ENCODE peak calls at places on chromosomes 2 and 18, in eight cellular contexts. One of them, this sample, is unnamed.

GRCh38 chr2:158489366-158490112 is 32.8 kb downstream of the PKP4 start:
- DNase-seq in SHP77: no peak
- DNase-seq in stimulated activated CD8-positive, alpha-beta memory T cell treated with anti-CD3 and anti-CD28 coated beads, Interleukin-15, amount 100 ng/mL, for 24 hours: no peak
- DNase-seq in lower lobe of right lung: no peak
- DNase-seq in globus pallidus: no peak
- DNase-seq in activated naive CD4-positive, alpha-beta T cell: no peak
- DNase-seq in NCI-H345: no peak
- DNase-seq in T-cell: no peak
- DNase-seq in this sample: no peak

GRCh38 chr2:120430957-120431356 is 85.0 kb downstream of the INHBB start:
- DNase-seq in stimulated activated CD8-positive, alpha-beta memory T cell treated with anti-CD3 and anti-CD28 coated beads, Interleukin-15, amount 100 ng/mL, for 24 hours: no peak
- DNase-seq in lower lobe of right lung: no peak
- DNase-seq in globus pallidus: no peak
- DNase-seq in NCI-H345: no peak
- DNase-seq in activated naive CD4-positive, alpha-beta T cell: no peak
- DNase-seq in T-cell: no peak
- DNase-seq in SHP77: no peak
- DNase-seq in this sample: no peak

GRCh38 chr2:82675186-82675585 is 1783.9 kb downstream of the SUCLG1 start:
- DNase-seq in activated naive CD4-positive, alpha-beta T cell: no peak
- DNase-seq in SHP77: no peak
- DNase-seq in T-cell: no peak
- DNase-seq in stimulated activated CD8-positive, alpha-beta memory T cell treated with anti-CD3 and anti-CD28 coated beads, Interleukin-15, amount 100 ng/mL, for 24 hours: no peak
- DNase-seq in NCI-H345: no peak
- DNase-seq in globus pallidus: no peak
- DNase-seq in lower lobe of right lung: no peak
- DNase-seq in this sample: no peak

GRCh38 chr2:88874063-88874657 is 182.7 kb downstream of the RPIA start:
- DNase-seq in stimulated activated CD8-positive, alpha-beta memory T cell treated with anti-CD3 and anti-CD28 coated beads, Interleukin-15, amount 100 ng/mL, for 24 hours: no peak
- DNase-seq in activated naive CD4-positive, alpha-beta T cell: peak
- DNase-seq in SHP77: peak
- DNase-seq in lower lobe of right lung: no peak
- DNase-seq in T-cell: no peak
- DNase-seq in NCI-H345: peak
- DNase-seq in globus pallidus: peak
- DNase-seq in this sample: peak

GRCh38 chr18:71942433-71942832 is 601.7 kb downstream of the CBLN2 start:
- DNase-seq in globus pallidus: no peak
- DNase-seq in SHP77: no peak
- DNase-seq in activated naive CD4-positive, alpha-beta T cell: no peak
- DNase-seq in stimulated activated CD8-positive, alpha-beta memory T cell treated with anti-CD3 and anti-CD28 coated beads, Interleukin-15, amount 100 ng/mL, for 24 hours: no peak
- DNase-seq in T-cell: no peak
- DNase-seq in lower lobe of right lung: no peak
- DNase-seq in NCI-H345: no peak
- DNase-seq in this sample: no peak

GRCh38 chr2:11712866-11713265 is 33.6 kb upstream of the LPIN1 start:
- DNase-seq in T-cell: no peak
- DNase-seq in stimulated activated CD8-positive, alpha-beta memory T cell treated with anti-CD3 and anti-CD28 coated beads, Interleukin-15, amount 100 ng/mL, for 24 hours: no peak
- DNase-seq in lower lobe of right lung: no peak
- DNase-seq in activated naive CD4-positive, alpha-beta T cell: no peak
- DNase-seq in globus pallidus: no peak
- DNase-seq in SHP77: no peak
- DNase-seq in NCI-H345: no peak
- DNase-seq in this sample: no peak

GRCh38 chr2:24824966-24825882 is 32.0 kb downstream of the CENPO start:
- DNase-seq in globus pallidus: no peak
- DNase-seq in lower lobe of right lung: no peak
- DNase-seq in stimulated activated CD8-positive, alpha-beta memory T cell treated with anti-CD3 and anti-CD28 coated beads, Interleukin-15, amount 100 ng/mL, for 24 hours: no peak
- DNase-seq in NCI-H345: peak
- DNase-seq in activated naive CD4-positive, alpha-beta T cell: no peak
- DNase-seq in T-cell: no peak
- DNase-seq in SHP77: no peak
- DNase-seq in this sample: no peak

GRCh38 chr2:29606105-29606871 is 315.1 kb downstream of the ALK start:
- DNase-seq in SHP77: no peak
- DNase-seq in stimulated activated CD8-positive, alpha-beta memory T cell treated with anti-CD3 and anti-CD28 coated beads, Interleukin-15, amount 100 ng/mL, for 24 hours: no peak
- DNase-seq in NCI-H345: no peak
- DNase-seq in lower lobe of right lung: no peak
- DNase-seq in T-cell: no peak
- DNase-seq in globus pallidus: no peak
- DNase-seq in activated naive CD4-positive, alpha-beta T cell: no peak
- DNase-seq in this sample: no peak

GRCh38 chr18:25234363-25234639 is 117.7 kb downstream of the ZNF521 start:
- DNase-seq in NCI-H345: no peak
- DNase-seq in T-cell: no peak
- DNase-seq in globus pallidus: no peak
- DNase-seq in stimulated activated CD8-positive, alpha-beta memory T cell treated with anti-CD3 and anti-CD28 coated beads, Interleukin-15, amount 100 ng/mL, for 24 hours: no peak
- DNase-seq in lower lobe of right lung: no peak
- DNase-seq in activated naive CD4-positive, alpha-beta T cell: no peak
- DNase-seq in SHP77: no peak
- DNase-seq in this sample: no peak

GRCh38 chr2:224876522-224876921 is 160.4 kb upstream of the CCDC195 start:
- DNase-seq in T-cell: no peak
- DNase-seq in globus pallidus: peak
- DNase-seq in SHP77: no peak
- DNase-seq in stimulated activated CD8-positive, alpha-beta memory T cell treated with anti-CD3 and anti-CD28 coated beads, Interleukin-15, amount 100 ng/mL, for 24 hours: no peak
- DNase-seq in NCI-H345: no peak
- DNase-seq in lower lobe of right lung: no peak
- DNase-seq in activated naive CD4-positive, alpha-beta T cell: no peak
- DNase-seq in this sample: no peak

GRCh38 chr2:47161475-47161874 is 6.4 kb upstream of the STPG4 start:
- DNase-seq in T-cell: no peak
- DNase-seq in stimulated activated CD8-positive, alpha-beta memory T cell treated with anti-CD3 and anti-CD28 coated beads, Interleukin-15, amount 100 ng/mL, for 24 hours: no peak
- DNase-seq in globus pallidus: no peak
- DNase-seq in SHP77: no peak
- DNase-seq in lower lobe of right lung: no peak
- DNase-seq in NCI-H345: no peak
- DNase-seq in activated naive CD4-positive, alpha-beta T cell: no peak
- DNase-seq in this sample: no peak

GRCh38 chr2:205914198-205914597 is 171.8 kb downstream of the INO80D start:
- DNase-seq in lower lobe of right lung: no peak
- DNase-seq in T-cell: no peak
- DNase-seq in stimulated activated CD8-positive, alpha-beta memory T cell treated with anti-CD3 and anti-CD28 coated beads, Interleukin-15, amount 100 ng/mL, for 24 hours: no peak
- DNase-seq in SHP77: no peak
- DNase-seq in globus pallidus: no peak
- DNase-seq in NCI-H345: no peak
- DNase-seq in activated naive CD4-positive, alpha-beta T cell: no peak
- DNase-seq in this sample: no peak

GRCh38 chr2:197179744-197180498 is 130.7 kb downstream of the ANKRD44 start:
- DNase-seq in activated naive CD4-positive, alpha-beta T cell: no peak
- DNase-seq in lower lobe of right lung: no peak
- DNase-seq in T-cell: no peak
- DNase-seq in globus pallidus: no peak
- DNase-seq in NCI-H345: no peak
- DNase-seq in stimulated activated CD8-positive, alpha-beta memory T cell treated with anti-CD3 and anti-CD28 coated beads, Interleukin-15, amount 100 ng/mL, for 24 hours: no peak
- DNase-seq in SHP77: peak
- DNase-seq in this sample: no peak

GRCh38 chr2:41698787-41699422 is 348.9 kb upstream of the PKDCC start:
- DNase-seq in globus pallidus: no peak
- DNase-seq in SHP77: no peak
- DNase-seq in NCI-H345: no peak
- DNase-seq in stimulated activated CD8-positive, alpha-beta memory T cell treated with anti-CD3 and anti-CD28 coated beads, Interleukin-15, amount 100 ng/mL, for 24 hours: no peak
- DNase-seq in lower lobe of right lung: no peak
- DNase-seq in T-cell: no peak
- DNase-seq in activated naive CD4-positive, alpha-beta T cell: no peak
- DNase-seq in this sample: no peak

GRCh38 chr18:26546170-26546874 is 2.0 kb downstream of the KCTD1 start:
- DNase-seq in T-cell: no peak
- DNase-seq in globus pallidus: no peak
- DNase-seq in activated naive CD4-positive, alpha-beta T cell: no peak
- DNase-seq in stimulated activated CD8-positive, alpha-beta memory T cell treated with anti-CD3 and anti-CD28 coated beads, Interleukin-15, amount 100 ng/mL, for 24 hours: no peak
- DNase-seq in NCI-H345: no peak
- DNase-seq in lower lobe of right lung: no peak
- DNase-seq in SHP77: no peak
- DNase-seq in this sample: no peak

GRCh38 chr2:75465317-75465998 is 95.3 kb downstream of the EVA1A start:
- DNase-seq in globus pallidus: no peak
- DNase-seq in NCI-H345: peak
- DNase-seq in activated naive CD4-positive, alpha-beta T cell: no peak
- DNase-seq in T-cell: no peak
- DNase-seq in SHP77: no peak
- DNase-seq in lower lobe of right lung: no peak
- DNase-seq in stimulated activated CD8-positive, alpha-beta memory T cell treated with anti-CD3 and anti-CD28 coated beads, Interleukin-15, amount 100 ng/mL, for 24 hours: no peak
- DNase-seq in this sample: no peak

GRCh38 chr2:219002395-219003266 is 9.4 kb upstream of the CRYBA2 start:
- DNase-seq in NCI-H345: peak
- DNase-seq in lower lobe of right lung: peak
- DNase-seq in SHP77: peak
- DNase-seq in globus pallidus: no peak
- DNase-seq in stimulated activated CD8-positive, alpha-beta memory T cell treated with anti-CD3 and anti-CD28 coated beads, Interleukin-15, amount 100 ng/mL, for 24 hours: no peak
- DNase-seq in activated naive CD4-positive, alpha-beta T cell: peak
- DNase-seq in T-cell: no peak
- DNase-seq in this sample: peak

GRCh38 chr2:218885981-218886447 is 5.4 kb downstream of the WNT10A start:
- DNase-seq in T-cell: no peak
- DNase-seq in lower lobe of right lung: no peak
- DNase-seq in globus pallidus: no peak
- DNase-seq in activated naive CD4-positive, alpha-beta T cell: no peak
- DNase-seq in stimulated activated CD8-positive, alpha-beta memory T cell treated with anti-CD3 and anti-CD28 coated beads, Interleukin-15, amount 100 ng/mL, for 24 hours: no peak
- DNase-seq in NCI-H345: no peak
- DNase-seq in SHP77: no peak
- DNase-seq in this sample: no peak

GRCh38 chr2:15265889-15266288 is 295.2 kb downstream of the NBAS start:
- DNase-seq in globus pallidus: no peak
- DNase-seq in SHP77: no peak
- DNase-seq in lower lobe of right lung: no peak
- DNase-seq in NCI-H345: no peak
- DNase-seq in activated naive CD4-positive, alpha-beta T cell: no peak
- DNase-seq in T-cell: no peak
- DNase-seq in stimulated activated CD8-positive, alpha-beta memory T cell treated with anti-CD3 and anti-CD28 coated beads, Interleukin-15, amount 100 ng/mL, for 24 hours: no peak
- DNase-seq in this sample: no peak

GRCh38 chr2:72115361-72116080 is 32.1 kb downstream of the CYP26B1 start:
- DNase-seq in lower lobe of right lung: peak
- DNase-seq in activated naive CD4-positive, alpha-beta T cell: no peak
- DNase-seq in globus pallidus: no peak
- DNase-seq in NCI-H345: peak
- DNase-seq in stimulated activated CD8-positive, alpha-beta memory T cell treated with anti-CD3 and anti-CD28 coated beads, Interleukin-15, amount 100 ng/mL, for 24 hours: no peak
- DNase-seq in SHP77: no peak
- DNase-seq in T-cell: no peak
- DNase-seq in this sample: no peak

GRCh38 chr2:135664623-135665068 is 77.0 kb upstream of the UBXN4 start:
- DNase-seq in activated naive CD4-positive, alpha-beta T cell: no peak
- DNase-seq in NCI-H345: no peak
- DNase-seq in globus pallidus: no peak
- DNase-seq in lower lobe of right lung: no peak
- DNase-seq in SHP77: no peak
- DNase-seq in stimulated activated CD8-positive, alpha-beta memory T cell treated with anti-CD3 and anti-CD28 coated beads, Interleukin-15, amount 100 ng/mL, for 24 hours: no peak
- DNase-seq in T-cell: no peak
- DNase-seq in this sample: no peak

GRCh38 chr2:148999451-148999891 is 39.0 kb upstream of the LYPD6B start:
- DNase-seq in globus pallidus: no peak
- DNase-seq in T-cell: no peak
- DNase-seq in activated naive CD4-positive, alpha-beta T cell: no peak
- DNase-seq in SHP77: no peak
- DNase-seq in stimulated activated CD8-positive, alpha-beta memory T cell treated with anti-CD3 and anti-CD28 coated beads, Interleukin-15, amount 100 ng/mL, for 24 hours: no peak
- DNase-seq in NCI-H345: no peak
- DNase-seq in lower lobe of right lung: no peak
- DNase-seq in this sample: no peak

GRCh38 chr2:220946552-220946951 is 625.6 kb downstream of the EPHA4 start:
- DNase-seq in lower lobe of right lung: no peak
- DNase-seq in stimulated activated CD8-positive, alpha-beta memory T cell treated with anti-CD3 and anti-CD28 coated beads, Interleukin-15, amount 100 ng/mL, for 24 hours: no peak
- DNase-seq in SHP77: no peak
- DNase-seq in NCI-H345: no peak
- DNase-seq in T-cell: no peak
- DNase-seq in globus pallidus: no peak
- DNase-seq in activated naive CD4-positive, alpha-beta T cell: no peak
- DNase-seq in this sample: no peak

GRCh38 chr2:124959582-124959981 is 934.5 kb downstream of the CNTNAP5 start:
- DNase-seq in T-cell: no peak
- DNase-seq in lower lobe of right lung: no peak
- DNase-seq in NCI-H345: no peak
- DNase-seq in globus pallidus: no peak
- DNase-seq in SHP77: no peak
- DNase-seq in stimulated activated CD8-positive, alpha-beta memory T cell treated with anti-CD3 and anti-CD28 coated beads, Interleukin-15, amount 100 ng/mL, for 24 hours: no peak
- DNase-seq in activated naive CD4-positive, alpha-beta T cell: no peak
- DNase-seq in this sample: no peak

GRCh38 chr2:186460465-186460864 is 25.6 kb upstream of the ZC3H15 start:
- DNase-seq in lower lobe of right lung: no peak
- DNase-seq in activated naive CD4-positive, alpha-beta T cell: no peak
- DNase-seq in stimulated activated CD8-positive, alpha-beta memory T cell treated with anti-CD3 and anti-CD28 coated beads, Interleukin-15, amount 100 ng/mL, for 24 hours: no peak
- DNase-seq in globus pallidus: no peak
- DNase-seq in SHP77: no peak
- DNase-seq in NCI-H345: peak
- DNase-seq in T-cell: no peak
- DNase-seq in this sample: no peak

GRCh38 chr18:40355701-40356100 is 1599.3 kb upstream of the PIK3C3 start:
- DNase-seq in SHP77: no peak
- DNase-seq in NCI-H345: no peak
- DNase-seq in stimulated activated CD8-positive, alpha-beta memory T cell treated with anti-CD3 and anti-CD28 coated beads, Interleukin-15, amount 100 ng/mL, for 24 hours: no peak
- DNase-seq in activated naive CD4-positive, alpha-beta T cell: no peak
- DNase-seq in T-cell: no peak
- DNase-seq in globus pallidus: no peak
- DNase-seq in lower lobe of right lung: no peak
- DNase-seq in this sample: no peak

GRCh38 chr2:166384774-166385173 is 9.0 kb upstream of the SCN9A start:
- DNase-seq in activated naive CD4-positive, alpha-beta T cell: no peak
- DNase-seq in T-cell: no peak
- DNase-seq in globus pallidus: no peak
- DNase-seq in lower lobe of right lung: no peak
- DNase-seq in NCI-H345: peak
- DNase-seq in stimulated activated CD8-positive, alpha-beta memory T cell treated with anti-CD3 and anti-CD28 coated beads, Interleukin-15, amount 100 ng/mL, for 24 hours: no peak
- DNase-seq in SHP77: no peak
- DNase-seq in this sample: no peak

GRCh38 chr2:179410552-179411356 is 146.1 kb upstream of the SESTD1 start:
- DNase-seq in SHP77: peak
- DNase-seq in stimulated activated CD8-positive, alpha-beta memory T cell treated with anti-CD3 and anti-CD28 coated beads, Interleukin-15, amount 100 ng/mL, for 24 hours: no peak
- DNase-seq in lower lobe of right lung: no peak
- DNase-seq in activated naive CD4-positive, alpha-beta T cell: no peak
- DNase-seq in T-cell: no peak
- DNase-seq in NCI-H345: peak
- DNase-seq in globus pallidus: peak
- DNase-seq in this sample: no peak

GRCh38 chr18:76524900-76525698 is 30.1 kb upstream of the ZNF516 start:
- DNase-seq in lower lobe of right lung: no peak
- DNase-seq in SHP77: peak
- DNase-seq in activated naive CD4-positive, alpha-beta T cell: no peak
- DNase-seq in NCI-H345: peak
- DNase-seq in globus pallidus: peak
- DNase-seq in T-cell: no peak
- DNase-seq in stimulated activated CD8-positive, alpha-beta memory T cell treated with anti-CD3 and anti-CD28 coated beads, Interleukin-15, amount 100 ng/mL, for 24 hours: no peak
- DNase-seq in this sample: no peak

GRCh38 chr2:28717339-28717758 is 34.3 kb upstream of the PPP1CB start:
- DNase-seq in globus pallidus: no peak
- DNase-seq in lower lobe of right lung: peak
- DNase-seq in activated naive CD4-positive, alpha-beta T cell: no peak
- DNase-seq in NCI-H345: peak
- DNase-seq in T-cell: no peak
- DNase-seq in SHP77: peak
- DNase-seq in stimulated activated CD8-positive, alpha-beta memory T cell treated with anti-CD3 and anti-CD28 coated beads, Interleukin-15, amount 100 ng/mL, for 24 hours: no peak
- DNase-seq in this sample: no peak

This sample was measured in effector CD4-positive, alpha-beta T cell.